ENCODE peak calls at places on chromosomes 11 and 22, in four cellular contexts. One of them, this sample, is unnamed.

GRCh38 chr11:64100782-64101358 is 65.0 kb downstream of the MACROD1 start:
- DNase-seq in stimulated activated CD8-positive, alpha-beta memory T cell treated with anti-CD3 and anti-CD28 coated beads, Interleukin-15, amount 100 ng/mL, for 24 hours: no peak
- DNase-seq in occipital lobe: no peak
- DNase-seq in activated gamma-delta T cell treated with Interleukin-2 at 50 U/mL for 16 hours: no peak
- DNase-seq in this sample: no peak

GRCh38 chr22:42994917-42995562 is 19.9 kb downstream of the PACSIN2 start:
- DNase-seq in stimulated activated CD8-positive, alpha-beta memory T cell treated with anti-CD3 and anti-CD28 coated beads, Interleukin-15, amount 100 ng/mL, for 24 hours: no peak
- DNase-seq in occipital lobe: peak; percentile 22
- DNase-seq in activated gamma-delta T cell treated with Interleukin-2 at 50 U/mL for 16 hours: no peak
- DNase-seq in this sample: no peak

GRCh38 chr11:132051704-132052103 is 681.3 kb downstream of the NTM start:
- DNase-seq in activated gamma-delta T cell treated with Interleukin-2 at 50 U/mL for 16 hours: no peak
- DNase-seq in occipital lobe: no peak
- DNase-seq in stimulated activated CD8-positive, alpha-beta memory T cell treated with anti-CD3 and anti-CD28 coated beads, Interleukin-15, amount 100 ng/mL, for 24 hours: no peak
- DNase-seq in this sample: no peak

GRCh38 chr11:113781682-113782081 is 2.1 kb downstream of the CLDN25 start:
- DNase-seq in activated gamma-delta T cell treated with Interleukin-2 at 50 U/mL for 16 hours: no peak
- DNase-seq in occipital lobe: no peak
- DNase-seq in stimulated activated CD8-positive, alpha-beta memory T cell treated with anti-CD3 and anti-CD28 coated beads, Interleukin-15, amount 100 ng/mL, for 24 hours: no peak
- DNase-seq in this sample: no peak

GRCh38 chr22:28882545-28882877 is 861 bp upstream of the ZNRF3 start:
- DNase-seq in activated gamma-delta T cell treated with Interleukin-2 at 50 U/mL for 16 hours: no peak
- DNase-seq in stimulated activated CD8-positive, alpha-beta memory T cell treated with anti-CD3 and anti-CD28 coated beads, Interleukin-15, amount 100 ng/mL, for 24 hours: no peak
- DNase-seq in occipital lobe: no peak
- DNase-seq in this sample: no peak

GRCh38 chr11:33248416-33248957 is 8.7 kb upstream of the HIPK3 start:
- DNase-seq in activated gamma-delta T cell treated with Interleukin-2 at 50 U/mL for 16 hours: no peak
- DNase-seq in stimulated activated CD8-positive, alpha-beta memory T cell treated with anti-CD3 and anti-CD28 coated beads, Interleukin-15, amount 100 ng/mL, for 24 hours: no peak
- DNase-seq in occipital lobe: no peak
- DNase-seq in this sample: no peak

GRCh38 chr11:6646631-6647281 is 8.9 kb downstream of the DCHS1 start:
- DNase-seq in activated gamma-delta T cell treated with Interleukin-2 at 50 U/mL for 16 hours: peak; percentile 34
- DNase-seq in occipital lobe: no peak
- DNase-seq in stimulated activated CD8-positive, alpha-beta memory T cell treated with anti-CD3 and anti-CD28 coated beads, Interleukin-15, amount 100 ng/mL, for 24 hours: no peak
- DNase-seq in this sample: no peak

GRCh38 chr11:61021661-61022212 is 50.3 kb downstream of the CD6 start:
- DNase-seq in activated gamma-delta T cell treated with Interleukin-2 at 50 U/mL for 16 hours: peak; percentile 81
- DNase-seq in stimulated activated CD8-positive, alpha-beta memory T cell treated with anti-CD3 and anti-CD28 coated beads, Interleukin-15, amount 100 ng/mL, for 24 hours: peak; percentile 49
- DNase-seq in occipital lobe: no peak
- DNase-seq in this sample: peak; percentile 93

GRCh38 chr22:46797355-46797754 is 34.9 kb downstream of the TBC1D22A start:
- DNase-seq in stimulated activated CD8-positive, alpha-beta memory T cell treated with anti-CD3 and anti-CD28 coated beads, Interleukin-15, amount 100 ng/mL, for 24 hours: no peak
- DNase-seq in occipital lobe: no peak
- DNase-seq in activated gamma-delta T cell treated with Interleukin-2 at 50 U/mL for 16 hours: no peak
- DNase-seq in this sample: no peak

GRCh38 chr11:727859-728748 is 19.2 kb upstream of the TALDO1 start:
- DNase-seq in stimulated activated CD8-positive, alpha-beta memory T cell treated with anti-CD3 and anti-CD28 coated beads, Interleukin-15, amount 100 ng/mL, for 24 hours: peak; percentile 60
- DNase-seq in activated gamma-delta T cell treated with Interleukin-2 at 50 U/mL for 16 hours: peak; percentile 77
- DNase-seq in occipital lobe: no peak
- DNase-seq in this sample: peak; percentile 57

GRCh38 chr11:18669211-18669593 is 29.4 kb upstream of the TMEM86A start:
- DNase-seq in occipital lobe: no peak
- DNase-seq in activated gamma-delta T cell treated with Interleukin-2 at 50 U/mL for 16 hours: no peak
- DNase-seq in stimulated activated CD8-positive, alpha-beta memory T cell treated with anti-CD3 and anti-CD28 coated beads, Interleukin-15, amount 100 ng/mL, for 24 hours: no peak
- DNase-seq in this sample: no peak

GRCh38 chr22:24426859-24427499 is 420 bp upstream of the ADORA2A start:
- DNase-seq in activated gamma-delta T cell treated with Interleukin-2 at 50 U/mL for 16 hours: no peak
- DNase-seq in stimulated activated CD8-positive, alpha-beta memory T cell treated with anti-CD3 and anti-CD28 coated beads, Interleukin-15, amount 100 ng/mL, for 24 hours: no peak
- DNase-seq in occipital lobe: no peak
- DNase-seq in this sample: no peak

GRCh38 chr11:16226245-16226644 is 130.1 kb downstream of the SOX6 start:
- DNase-seq in stimulated activated CD8-positive, alpha-beta memory T cell treated with anti-CD3 and anti-CD28 coated beads, Interleukin-15, amount 100 ng/mL, for 24 hours: no peak
- DNase-seq in activated gamma-delta T cell treated with Interleukin-2 at 50 U/mL for 16 hours: no peak
- DNase-seq in occipital lobe: no peak
- DNase-seq in this sample: no peak

GRCh38 chr11:30508594-30508993 is 77.6 kb downstream of the MPPED2 start:
- DNase-seq in stimulated activated CD8-positive, alpha-beta memory T cell treated with anti-CD3 and anti-CD28 coated beads, Interleukin-15, amount 100 ng/mL, for 24 hours: no peak
- DNase-seq in activated gamma-delta T cell treated with Interleukin-2 at 50 U/mL for 16 hours: no peak
- DNase-seq in occipital lobe: no peak
- DNase-seq in this sample: no peak

GRCh38 chr22:48627203-48627602 is 1200.5 kb downstream of the BRD1 start:
- DNase-seq in occipital lobe: no peak
- DNase-seq in stimulated activated CD8-positive, alpha-beta memory T cell treated with anti-CD3 and anti-CD28 coated beads, Interleukin-15, amount 100 ng/mL, for 24 hours: no peak
- DNase-seq in activated gamma-delta T cell treated with Interleukin-2 at 50 U/mL for 16 hours: no peak
- DNase-seq in this sample: no peak

GRCh38 chr11:130599073-130599654 is 150.7 kb downstream of the ADAMTS15 start:
- DNase-seq in occipital lobe: no peak
- DNase-seq in stimulated activated CD8-positive, alpha-beta memory T cell treated with anti-CD3 and anti-CD28 coated beads, Interleukin-15, amount 100 ng/mL, for 24 hours: no peak
- DNase-seq in activated gamma-delta T cell treated with Interleukin-2 at 50 U/mL for 16 hours: no peak
- DNase-seq in this sample: no peak